ENCODE peak calls at places on chromosomes 2 and 18, in seven cellular contexts. One of them, this sample, is unnamed.

GRCh38 chr2:69645026-69645425 is 1.5 kb upstream of the AAK1 start:
- DNase-seq in lower leg skin: no peak
- DNase-seq in right lobe of liver: no peak
- DNase-seq in gastrocnemius medialis: no peak
- DNase-seq in A549: no peak
- DNase-seq in sigmoid colon: no peak
- DNase-seq in IMR-90: no peak
- DNase-seq in this sample: no peak

GRCh38 chr18:75041586-75041985 is 167.4 kb downstream of the PTGR3 start:
- DNase-seq in gastrocnemius medialis: no peak
- DNase-seq in right lobe of liver: no peak
- DNase-seq in sigmoid colon: no peak
- DNase-seq in A549: peak
- DNase-seq in lower leg skin: no peak
- DNase-seq in IMR-90: peak
- DNase-seq in this sample: no peak

GRCh38 chr2:148253716-148254115 is 232.8 kb downstream of the MBD5 start:
- DNase-seq in A549: no peak
- DNase-seq in gastrocnemius medialis: no peak
- DNase-seq in IMR-90: peak
- DNase-seq in right lobe of liver: no peak
- DNase-seq in sigmoid colon: no peak
- DNase-seq in lower leg skin: no peak
- DNase-seq in this sample: no peak

GRCh38 chr2:72974436-72974754 is 57.1 kb downstream of the EMX1 start:
- DNase-seq in gastrocnemius medialis: no peak
- DNase-seq in lower leg skin: no peak
- DNase-seq in IMR-90: no peak
- DNase-seq in A549: no peak
- DNase-seq in sigmoid colon: no peak
- DNase-seq in right lobe of liver: no peak
- DNase-seq in this sample: no peak

GRCh38 chr2:33491685-33492084 is 15.2 kb downstream of the RASGRP3 start:
- DNase-seq in gastrocnemius medialis: no peak
- DNase-seq in lower leg skin: no peak
- DNase-seq in right lobe of liver: no peak
- DNase-seq in sigmoid colon: no peak
- DNase-seq in IMR-90: no peak
- DNase-seq in A549: no peak
- DNase-seq in this sample: no peak

GRCh38 chr2:99836670-99837069 is 305.7 kb downstream of the AFF3 start:
- DNase-seq in A549: no peak
- DNase-seq in right lobe of liver: no peak
- DNase-seq in sigmoid colon: no peak
- DNase-seq in gastrocnemius medialis: no peak
- DNase-seq in lower leg skin: no peak
- DNase-seq in IMR-90: no peak
- DNase-seq in this sample: no peak

GRCh38 chr2:120680136-120680761 is 55.4 kb upstream of the GLI2 start:
- DNase-seq in A549: peak
- DNase-seq in sigmoid colon: peak
- DNase-seq in gastrocnemius medialis: peak
- DNase-seq in lower leg skin: peak
- DNase-seq in IMR-90: peak
- DNase-seq in right lobe of liver: peak
- DNase-seq in this sample: peak

GRCh38 chr18:77079088-77079487 is 53.5 kb downstream of the MBP start:
- DNase-seq in lower leg skin: peak
- DNase-seq in right lobe of liver: no peak
- DNase-seq in gastrocnemius medialis: no peak
- DNase-seq in IMR-90: no peak
- DNase-seq in A549: no peak
- DNase-seq in sigmoid colon: no peak
- DNase-seq in this sample: no peak

GRCh38 chr2:215454519-215454918 is 18.7 kb upstream of the FN1 start:
- DNase-seq in A549: peak
- DNase-seq in gastrocnemius medialis: no peak
- DNase-seq in right lobe of liver: no peak
- DNase-seq in lower leg skin: no peak
- DNase-seq in IMR-90: no peak
- DNase-seq in sigmoid colon: no peak
- DNase-seq in this sample: no peak

GRCh38 chr2:223586261-223586660 is 15.9 kb downstream of the SCG2 start:
- DNase-seq in IMR-90: peak
- DNase-seq in A549: no peak
- DNase-seq in lower leg skin: no peak
- DNase-seq in sigmoid colon: no peak
- DNase-seq in gastrocnemius medialis: no peak
- DNase-seq in right lobe of liver: no peak
- DNase-seq in this sample: no peak

GRCh38 chr2:229282758-229283546 is 11.9 kb upstream of the PID1 start:
- DNase-seq in lower leg skin: peak
- DNase-seq in A549: no peak
- DNase-seq in IMR-90: peak
- DNase-seq in gastrocnemius medialis: no peak
- DNase-seq in sigmoid colon: peak
- DNase-seq in right lobe of liver: no peak
- DNase-seq in this sample: peak

GRCh38 chr18:3084206-3084605 is 71.3 kb upstream of the LPIN2 start:
- DNase-seq in gastrocnemius medialis: no peak
- DNase-seq in A549: no peak
- DNase-seq in sigmoid colon: no peak
- DNase-seq in lower leg skin: no peak
- DNase-seq in IMR-90: no peak
- DNase-seq in right lobe of liver: no peak
- DNase-seq in this sample: no peak

GRCh38 chr2:217475101-217475500 is 527.7 kb downstream of the TNS1 start:
- DNase-seq in lower leg skin: no peak
- DNase-seq in A549: no peak
- DNase-seq in right lobe of liver: no peak
- DNase-seq in sigmoid colon: no peak
- DNase-seq in IMR-90: peak
- DNase-seq in gastrocnemius medialis: no peak
- DNase-seq in this sample: no peak

GRCh38 chr2:343355-343754 is 55.5 kb upstream of the ALKAL2 start:
- DNase-seq in A549: no peak
- DNase-seq in sigmoid colon: no peak
- DNase-seq in IMR-90: no peak
- DNase-seq in gastrocnemius medialis: no peak
- DNase-seq in right lobe of liver: no peak
- DNase-seq in lower leg skin: no peak
- DNase-seq in this sample: no peak

GRCh38 chr2:217160103-217160502 is 300.2 kb upstream of the TNP1 start:
- DNase-seq in sigmoid colon: no peak
- DNase-seq in A549: no peak
- DNase-seq in IMR-90: peak
- DNase-seq in gastrocnemius medialis: no peak
- DNase-seq in right lobe of liver: no peak
- DNase-seq in lower leg skin: no peak
- DNase-seq in this sample: no peak

GRCh38 chr2:200756618-200757321 is 54.9 kb upstream of the BZW1 start:
- DNase-seq in A549: peak
- DNase-seq in sigmoid colon: no peak
- DNase-seq in gastrocnemius medialis: no peak
- DNase-seq in lower leg skin: peak
- DNase-seq in right lobe of liver: no peak
- DNase-seq in IMR-90: peak
- DNase-seq in this sample: no peak

GRCh38 chr2:27071990-27072830 is 756 bp upstream of the OST4 start:
- DNase-seq in IMR-90: peak
- DNase-seq in A549: no peak
- DNase-seq in gastrocnemius medialis: no peak
- DNase-seq in lower leg skin: peak
- DNase-seq in sigmoid colon: peak
- DNase-seq in right lobe of liver: no peak
- DNase-seq in this sample: peak

GRCh38 chr2:172095905-172096660 is 6.6 kb downstream of the DLX2 start:
- DNase-seq in gastrocnemius medialis: no peak
- DNase-seq in IMR-90: no peak
- DNase-seq in sigmoid colon: no peak
- DNase-seq in lower leg skin: peak
- DNase-seq in A549: no peak
- DNase-seq in right lobe of liver: no peak
- DNase-seq in this sample: no peak

DNA sequence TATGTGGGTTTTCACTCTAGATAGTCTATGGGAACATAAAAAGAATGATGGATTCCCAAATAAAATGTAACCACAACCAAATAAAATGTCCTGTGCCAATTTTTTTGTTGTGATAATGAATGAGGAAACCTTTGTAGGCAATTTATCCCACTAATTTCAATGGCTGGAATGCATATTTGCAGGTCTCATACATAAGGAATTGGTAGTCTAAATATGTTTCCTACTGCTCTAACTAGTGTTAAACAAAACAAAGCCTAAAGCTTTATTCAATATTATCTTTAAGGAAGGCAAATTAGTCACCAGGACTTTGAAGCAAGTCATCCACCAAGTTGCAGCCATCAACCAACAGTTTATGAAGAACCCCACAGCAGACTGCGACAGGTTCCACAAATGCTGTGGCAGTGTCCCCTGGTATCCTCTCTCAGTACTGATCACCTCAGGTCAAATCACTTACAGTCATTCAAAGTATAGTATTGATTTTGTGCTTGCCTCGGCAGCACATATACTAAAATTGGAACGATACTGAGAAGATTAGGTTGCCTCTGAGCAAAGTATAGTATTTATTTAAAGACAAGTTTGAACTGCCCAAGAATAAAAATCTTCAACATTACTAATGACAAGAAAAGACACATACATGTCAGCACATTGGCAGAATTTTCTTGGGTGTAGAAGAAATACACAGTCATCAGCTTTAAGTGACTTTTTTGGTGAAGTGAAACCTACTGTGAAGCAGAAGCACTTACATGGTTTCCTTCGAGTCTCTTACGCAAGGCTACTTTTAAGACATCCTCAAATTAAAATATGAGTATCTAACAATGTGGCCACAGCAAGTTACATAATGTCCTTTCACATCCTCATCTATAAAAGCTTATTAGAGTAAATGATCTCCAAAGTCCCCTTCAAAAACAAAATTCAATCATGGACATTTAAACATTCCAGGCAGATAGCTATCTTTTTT is 181.7 kb upstream of the ZFP36L2 start:
- DNase-seq in lower leg skin: no peak
- DNase-seq in right lobe of liver: no peak
- DNase-seq in IMR-90: peak
- DNase-seq in A549: no peak
- DNase-seq in gastrocnemius medialis: no peak
- DNase-seq in sigmoid colon: no peak
- DNase-seq in this sample: no peak
- H3K4me3 ChIP-seq in lower leg skin: no peak
- H3K4me3 ChIP-seq in right lobe of liver: no peak
- H3K4me3 ChIP-seq in IMR-90: no peak
- H3K4me3 ChIP-seq in A549: no peak
- H3K4me3 ChIP-seq in gastrocnemius medialis: no peak
- H3K4me3 ChIP-seq in sigmoid colon: no peak
- H3K4me3 ChIP-seq in this sample: no peak

DNA sequence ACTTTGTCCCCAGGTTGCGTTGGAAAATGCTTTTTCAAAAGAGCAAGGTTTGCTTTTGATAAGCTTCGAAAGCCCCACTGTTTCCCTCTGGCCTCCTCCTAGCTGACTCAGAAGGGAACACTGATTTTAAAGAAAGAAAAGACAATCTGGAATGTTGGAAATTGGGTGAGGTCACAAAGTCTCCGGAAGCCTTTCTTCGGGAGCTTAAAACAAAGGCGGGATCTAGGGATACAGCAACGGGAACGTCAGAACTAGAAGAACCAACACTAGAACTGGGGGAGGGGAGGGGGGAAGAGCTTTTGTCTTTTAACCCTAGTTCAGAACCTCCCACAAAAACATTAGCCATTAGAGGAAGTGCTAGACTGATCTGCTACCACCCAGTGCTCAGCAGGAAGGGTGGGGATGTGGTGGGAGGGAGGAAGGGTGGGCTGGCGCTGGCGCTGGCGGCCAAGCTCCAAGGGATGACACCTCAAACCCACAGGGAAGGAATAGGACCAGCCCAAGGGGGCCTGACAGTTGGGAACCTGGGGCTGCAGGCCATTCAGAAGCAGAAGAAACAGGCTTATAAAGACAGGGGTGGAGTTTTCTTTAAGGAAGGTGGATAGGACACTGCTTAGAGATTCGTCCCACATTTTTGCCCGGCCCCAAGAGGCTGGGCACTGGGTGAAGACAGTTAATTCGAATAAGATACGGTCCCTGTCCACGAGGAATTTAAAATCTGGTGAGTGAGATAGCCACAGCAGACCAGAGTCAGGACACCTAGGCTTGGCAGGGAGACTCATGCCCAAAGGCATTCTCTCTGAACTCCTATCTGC is 1.7 kb downstream of the TMSB10 start:
- DNase-seq in gastrocnemius medialis: peak
- DNase-seq in A549: peak
- DNase-seq in sigmoid colon: peak
- DNase-seq in right lobe of liver: peak
- DNase-seq in IMR-90: peak
- DNase-seq in lower leg skin: peak
- DNase-seq in this sample: peak
- TF ChIP-seq POLR2A in gastrocnemius medialis: peak
- TF ChIP-seq POLR2A in A549: peak
- TF ChIP-seq POLR2A in sigmoid colon: peak
- TF ChIP-seq POLR2A in right lobe of liver: peak
- TF ChIP-seq POLR2A in IMR-90: peak
- TF ChIP-seq POLR2A in lower leg skin: no peak
- TF ChIP-seq POLR2A in this sample: no peak

GRCh38 chr2:197504000-197504399 is 3.8 kb downstream of the HSPE1 start:
- DNase-seq in right lobe of liver: no peak
- DNase-seq in IMR-90: no peak
- DNase-seq in lower leg skin: no peak
- DNase-seq in A549: no peak
- DNase-seq in sigmoid colon: no peak
- DNase-seq in gastrocnemius medialis: no peak
- DNase-seq in this sample: no peak

GRCh38 chr2:197500503-197501179 is 462 bp downstream of the HSPE1 start:
- DNase-seq in lower leg skin: no peak
- DNase-seq in right lobe of liver: no peak
- DNase-seq in IMR-90: peak
- DNase-seq in sigmoid colon: no peak
- DNase-seq in A549: no peak
- DNase-seq in gastrocnemius medialis: peak
- DNase-seq in this sample: no peak

GRCh38 chr2:197502201-197502600 is 2.0 kb downstream of the HSPE1 start:
- DNase-seq in A549: no peak
- DNase-seq in right lobe of liver: no peak
- DNase-seq in IMR-90: no peak
- DNase-seq in gastrocnemius medialis: no peak
- DNase-seq in sigmoid colon: no peak
- DNase-seq in lower leg skin: no peak
- DNase-seq in this sample: no peak

GRCh38 chr2:197504512-197504911 is 4.3 kb downstream of the HSPE1 start:
- DNase-seq in right lobe of liver: no peak
- DNase-seq in IMR-90: no peak
- DNase-seq in lower leg skin: no peak
- DNase-seq in sigmoid colon: no peak
- DNase-seq in A549: no peak
- DNase-seq in gastrocnemius medialis: no peak
- DNase-seq in this sample: no peak

GRCh38 chr2:197502685-197503084 is 2.5 kb downstream of the HSPE1 start:
- DNase-seq in gastrocnemius medialis: no peak
- DNase-seq in lower leg skin: no peak
- DNase-seq in IMR-90: no peak
- DNase-seq in A549: no peak
- DNase-seq in right lobe of liver: no peak
- DNase-seq in sigmoid colon: no peak
- DNase-seq in this sample: no peak
- H3K4me3 ChIP-seq in gastrocnemius medialis: no peak
- H3K4me3 ChIP-seq in lower leg skin: no peak
- H3K4me3 ChIP-seq in IMR-90: no peak
- H3K4me3 ChIP-seq in A549: peak
- H3K4me3 ChIP-seq in right lobe of liver: peak
- H3K4me3 ChIP-seq in sigmoid colon: no peak
- H3K4me3 ChIP-seq in this sample: no peak

GRCh38 chr2:25559148-25559547 is 114.2 kb downstream of the DTNB start:
- DNase-seq in sigmoid colon: no peak
- DNase-seq in A549: no peak
- DNase-seq in gastrocnemius medialis: no peak
- DNase-seq in lower leg skin: no peak
- DNase-seq in IMR-90: no peak
- DNase-seq in right lobe of liver: no peak
- DNase-seq in this sample: no peak
- TF ChIP-seq POLR2A in sigmoid colon: no peak
- TF ChIP-seq POLR2A in A549: no peak
- TF ChIP-seq POLR2A in gastrocnemius medialis: no peak
- TF ChIP-seq POLR2A in lower leg skin: no peak
- TF ChIP-seq POLR2A in IMR-90: no peak
- TF ChIP-seq POLR2A in right lobe of liver: no peak
- TF ChIP-seq POLR2A in this sample: no peak